ENCODE peak calls at places on chromosome 1, in nine cellular contexts. L is activated CD8-positive, alpha-beta memory T cell treated with anti-CD3 and anti-CD28 coated beads, Interleukin-2, amount 50 U/mL, for 48 hours; N is T-helper 2 cell; A is activated T-cell treated with anti-CD3 and anti-CD28 coated beads for 1 hour; W is NAMALWA; M is NCI-H1930; S is fibroblast of pulmonary artery; Q is kidney tubule cell; I is stimulated activated CD4-positive, alpha-beta T cell treated with anti-CD3 and anti-CD28 coated beads, Interleukin-4, amount 100 ng/mL, for 24 hours. K is an unnamed sample.

GRCh38 chr1:235901461-235901860 is 34.8 kb upstream of the LYST start:
- DNase-seq in A (no peak), I (no peak), L (no peak), M (no peak), S (peak; percentile 31), N (no peak), W (no peak), Q (peak; percentile 32), K (no peak)

GRCh38 chr1:177368255-177368654 is 197.5 kb downstream of the BRINP2 start:
- DNase-seq in S (peak; percentile 1), L (no peak), M (no peak), Q (peak; percentile 66), A (no peak), W (no peak), I (no peak), N (no peak), K (no peak)

GRCh38 chr1:185010361-185010760 is 35.0 kb upstream of the RNF2 start:
- DNase-seq in A (no peak), Q (no peak), N (no peak), M (no peak), S (no peak), L (no peak), I (no peak), W (no peak), K (no peak)

GRCh38 chr1:111604931-111605330 is 14.7 kb upstream of the RAP1A start:
- DNase-seq in A (no peak), N (no peak), M (no peak), W (no peak), Q (peak; percentile 88), L (no peak), S (peak; percentile 45), I (no peak), K (no peak)

GRCh38 chr1:223212441-223212840 is 69.4 kb upstream of the TLR5 start:
- DNase-seq in W (no peak), I (no peak), A (no peak), N (no peak), Q (no peak), L (no peak), S (no peak), M (no peak), K (no peak)

GRCh38 chr1:159141584-159142518 is 29.6 kb upstream of the CADM3 start:
- DNase-seq in N (no peak), I (no peak), S (peak; percentile 47), A (no peak), Q (peak; percentile 64), W (no peak), L (peak; percentile 53), M (no peak), K (no peak)

GRCh38 chr1:184504012-184504694 is 117.3 kb downstream of the C1orf21 start:
- DNase-seq in W (no peak), A (no peak), M (no peak), N (no peak), I (no peak), S (no peak), L (no peak), Q (no peak), K (no peak)

GRCh38 chr1:35481229-35481628 is 76.0 kb downstream of the KIAA0319L start:
- DNase-seq in N (no peak), L (no peak), A (no peak), W (no peak), S (no peak), I (no peak), M (no peak), Q (no peak), K (no peak)

GRCh38 chr1:85274969-85275453 is 1.4 kb downstream of the BCL10 start:
- DNase-seq in Q (peak; percentile 87), A (no peak), L (no peak), N (no peak), I (no peak), M (no peak), S (peak; percentile 78), W (peak; percentile 38), K (no peak)

GRCh38 chr1:198756470-198756869 is 117.6 kb downstream of the PTPRC start:
- DNase-seq in N (no peak), A (no peak), Q (peak; percentile 23), W (peak; percentile 28), L (no peak), M (no peak), S (peak; percentile 62), I (no peak), K (no peak)

GRCh38 chr1:185453496-185454192 is 136.6 kb upstream of the IVNS1ABP start:
- DNase-seq in S (peak; percentile 17), L (no peak), Q (no peak), N (no peak), M (no peak), W (no peak), A (no peak), I (no peak), K (no peak)

GRCh38 chr1:199089393-199090122 is 450.7 kb downstream of the PTPRC start:
- DNase-seq in N (no peak), L (no peak), Q (no peak), I (peak; percentile 39), A (peak; percentile 4), S (no peak), W (peak; percentile 76), M (no peak), K (peak; percentile 38)

GRCh38 chr1:117101334-117101733 is 20.2 kb downstream of the TRIM45 start:
- DNase-seq in I (no peak), S (no peak), N (no peak), L (no peak), Q (no peak), M (no peak), A (no peak), W (no peak), K (no peak)

GRCh38 chr1:53380296-53380695 is 52.4 kb upstream of the LRP8 start:
- DNase-seq in N (no peak), Q (no peak), M (no peak), S (no peak), L (peak; percentile 8), I (no peak), A (no peak), W (no peak), K (no peak)

GRCh38 chr1:66256629-66257575 is 277.1 kb upstream of the SGIP1 start:
- DNase-seq in N (no peak), I (no peak), W (no peak), Q (peak; percentile 41), L (no peak), A (no peak), S (no peak), M (no peak), K (no peak)

GRCh38 chr1:94654031-94654430 is 112.5 kb upstream of the F3 start:
- DNase-seq in L (no peak), S (peak; percentile 54), Q (peak; percentile 84), A (no peak), I (no peak), M (no peak), N (no peak), W (no peak), K (no peak)

GRCh38 chr1:154407021-154407865 is 2.1 kb downstream of the IL6R start:
- DNase-seq in N (no peak), I (peak; percentile 60), S (no peak), L (no peak), M (no peak), W (peak; percentile 76), Q (peak; percentile 33), A (no peak), K (peak; percentile 57)

GRCh38 chr1:165707984-165708706 is 9.8 kb upstream of the ALDH9A1 start:
- DNase-seq in I (no peak), A (no peak), M (no peak), S (no peak), Q (no peak), N (no peak), W (no peak), L (no peak), K (no peak)

GRCh38 chr1:34983700-34984355 is 1.3 kb downstream of the TMEM35B start:
- DNase-seq in L (no peak), Q (peak; percentile 57), N (no peak), I (no peak), S (peak; percentile 23), M (no peak), A (no peak), W (peak; percentile 5), K (no peak)

GRCh38 chr1:11893907-11894251 is 32.3 kb downstream of the KIAA2013 start:
- DNase-seq in Q (peak; percentile 59), S (peak; percentile 51), I (peak; percentile 75), L (peak; percentile 90), N (peak; percentile 62), W (peak; percentile 79), M (peak; percentile 55), A (peak; percentile 72), K (peak; percentile 89)

GRCh38 chr1:3510136-3510955 is 55.9 kb downstream of the ARHGEF16 start:
- DNase-seq in L (no peak), Q (no peak), S (no peak), W (no peak), M (no peak), N (no peak), A (no peak), I (no peak), K (no peak)

GRCh38 chr1:169234780-169235179 is 128.3 kb downstream of the ATP1B1 start:
- DNase-seq in I (no peak), A (no peak), N (no peak), Q (no peak), S (no peak), M (no peak), L (no peak), W (no peak), K (no peak)

GRCh38 chr1:75079535-75080290 is 54.5 kb upstream of the LHX8 start:
- DNase-seq in A (no peak), S (no peak), N (no peak), W (no peak), Q (no peak), M (no peak), I (no peak), L (no peak), K (no peak)

GRCh38 chr1:83029050-83029449 is 969.9 kb downstream of the TTLL7 start:
- DNase-seq in S (no peak), I (no peak), L (no peak), A (no peak), Q (no peak), N (no peak), M (no peak), W (no peak), K (no peak)

GRCh38 chr1:159953866-159954515 is at the start of gene SLAMF9:
- DNase-seq in N (no peak), Q (no peak), W (no peak), S (peak; percentile 48), L (peak; percentile 17), A (no peak), I (no peak), M (no peak), K (no peak)

GRCh38 chr1:168161459-168161858 is 17.3 kb upstream of the TIPRL start:
- DNase-seq in Q (no peak), S (peak; percentile 31), L (no peak), W (no peak), I (no peak), M (no peak), N (no peak), A (no peak), K (no peak)

GRCh38 chr1:230537456-230537855 is 104.8 kb upstream of the COG2 start:
- DNase-seq in I (no peak), W (peak; percentile 25), S (no peak), A (no peak), L (no peak), M (no peak), Q (no peak), N (no peak), K (no peak)

GRCh38 chr1:9900142-9901043 is 9.7 kb downstream of the CTNNBIP1 start:
- DNase-seq in S (no peak), L (no peak), N (no peak), W (peak; percentile 34), M (no peak), A (no peak), I (no peak), Q (peak; percentile 52), K (no peak)

GRCh38 chr1:17215545-17215890 is 10.6 kb downstream of the PADI1 start:
- DNase-seq in L (no peak), W (no peak), S (no peak), I (no peak), N (no peak), Q (peak; percentile 61), M (no peak), A (no peak), K (no peak)

GRCh38 chr1:112713466-112714312 is 1.4 kb downstream of the PPM1J start:
- DNase-seq in S (no peak), M (no peak), N (no peak), Q (no peak), I (no peak), W (peak; percentile 79), L (no peak), A (no peak), K (peak; percentile 64)

GRCh38 chr1:234610061-234610581 is at the start of gene IRF2BP2:
- DNase-seq in N (peak; percentile 66), L (peak; percentile 90), I (peak; percentile 77), S (peak; percentile 87), Q (peak; percentile 91), W (peak; percentile 87), M (peak; percentile 92), A (peak; percentile 73), K (peak; percentile 94)